ENCODE peak calls at places on chromosomes 11 and 22, in eight cellular contexts. J, I, F, E, P, B, L and G are unnamed samples.

GRCh38 chr11:104916442-104916841 is 18.2 kb upstream of the CASP12 start:
- DNase-seq in L (no peak), B (no peak), J (peak), E (peak), F (no peak), I (no peak), P (no peak), G (no peak)

GRCh38 chr11:27864046-27865025 is 164.1 kb upstream of the BDNF start:
- DNase-seq in B (no peak), E (peak), P (no peak), F (no peak), I (no peak), J (no peak), L (no peak), G (no peak)

GRCh38 chr11:66768088-66768521 is 39.1 kb upstream of the SPTBN2 start:
- DNase-seq in J (no peak), I (no peak), F (no peak), P (no peak), E (peak), L (no peak), B (no peak), G (no peak)

GRCh38 chr11:132746305-132746704 is 786.0 kb downstream of the OPCML start:
- DNase-seq in L (no peak), I (no peak), P (no peak), J (no peak), E (no peak), B (no peak), F (no peak), G (no peak)

GRCh38 chr11:47181271-47181670 is 4.6 kb upstream of the ARFGAP2 start:
- DNase-seq in E (no peak), L (no peak), P (no peak), F (no peak), B (no peak), I (no peak), J (no peak), G (no peak)

GRCh38 chr22:19995611-19996339 is 20.8 kb downstream of the ARVCF start:
- DNase-seq in P (peak), B (no peak), I (no peak), L (no peak), F (no peak), J (peak), E (peak), G (no peak)

GRCh38 chr11:68118753-68119448 is 2.3 kb downstream of the CHKA start:
- DNase-seq in E (no peak), I (no peak), J (peak), P (no peak), B (peak), L (no peak), F (no peak), G (no peak)

GRCh38 chr11:2294340-2295290 is 7.1 kb downstream of the C11orf21 start:
- DNase-seq in I (no peak), L (no peak), P (no peak), J (no peak), F (no peak), B (no peak), E (no peak), G (no peak)

GRCh38 chr11:15816996-15817395 is 539.4 kb downstream of the SOX6 start:
- DNase-seq in P (no peak), B (no peak), J (no peak), F (no peak), L (no peak), I (no peak), E (peak), G (no peak)

DNA sequence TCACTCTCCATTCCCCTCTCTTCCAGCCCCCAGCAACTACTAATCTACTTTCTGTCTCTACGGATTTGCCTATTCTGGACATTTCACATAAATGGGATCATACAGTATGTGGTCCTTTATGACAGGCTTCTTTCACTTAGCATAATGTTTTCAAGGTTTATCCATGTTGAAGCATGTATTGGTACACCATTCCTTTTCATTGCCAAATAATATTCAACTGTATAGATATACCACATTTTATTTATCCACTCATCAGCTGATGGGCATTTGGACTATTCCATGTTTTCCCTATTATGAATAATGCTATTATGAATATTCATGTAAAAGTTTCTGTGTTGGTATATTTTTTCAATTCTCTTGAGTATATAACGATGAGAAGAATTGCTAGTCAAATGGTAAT is 54.5 kb downstream of the MRTFA start:
- DNase-seq in J (no peak), I (no peak), B (no peak), P (no peak), L (no peak), E (no peak), F (no peak), G (no peak)
- H3K4me3 ChIP-seq in J (no peak), I (no peak), B (no peak), P (no peak), L (no peak), E (no peak), F (no peak), G (no peak)

DNA sequence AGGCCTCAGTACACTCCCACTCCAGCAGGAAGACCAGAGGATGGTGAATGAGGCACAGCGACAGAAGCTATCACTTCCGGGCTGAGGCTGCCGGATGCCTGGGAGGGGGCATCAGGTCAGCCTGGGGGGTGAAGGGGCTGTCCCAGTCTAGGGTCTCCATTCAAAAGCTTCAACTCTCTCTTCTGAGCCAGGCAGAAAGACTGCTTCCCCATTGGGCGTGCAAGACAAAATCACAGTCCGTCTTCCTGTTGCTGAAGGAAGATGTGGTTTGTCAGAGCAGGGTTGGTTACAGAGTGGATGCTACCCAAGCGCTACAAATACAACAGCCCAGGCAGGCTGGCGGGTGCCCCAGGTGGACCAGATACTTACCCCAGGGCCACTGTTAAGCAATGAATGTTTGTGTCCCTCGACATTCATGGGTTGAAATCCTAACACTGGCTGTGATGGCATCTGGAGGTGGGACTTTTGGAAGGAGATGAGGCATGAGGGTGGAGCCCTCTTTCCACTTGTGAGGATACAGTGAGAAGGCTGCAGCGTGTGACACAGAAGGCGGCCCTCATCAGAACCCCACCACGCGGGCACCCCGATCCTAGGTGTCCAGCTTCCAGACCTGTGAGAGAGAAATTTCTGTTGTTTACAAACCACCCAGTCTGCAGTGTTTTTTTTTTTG is 12.0 kb downstream of the UPK3A start:
- DNase-seq in E (no peak), P (no peak), I (no peak), J (no peak), F (peak), B (no peak), L (no peak), G (no peak)
- H3K27ac ChIP-seq in E (no peak), P (no peak), I (no peak), J (no peak), F (peak), B (no peak), L (no peak), G (no peak)

DNA sequence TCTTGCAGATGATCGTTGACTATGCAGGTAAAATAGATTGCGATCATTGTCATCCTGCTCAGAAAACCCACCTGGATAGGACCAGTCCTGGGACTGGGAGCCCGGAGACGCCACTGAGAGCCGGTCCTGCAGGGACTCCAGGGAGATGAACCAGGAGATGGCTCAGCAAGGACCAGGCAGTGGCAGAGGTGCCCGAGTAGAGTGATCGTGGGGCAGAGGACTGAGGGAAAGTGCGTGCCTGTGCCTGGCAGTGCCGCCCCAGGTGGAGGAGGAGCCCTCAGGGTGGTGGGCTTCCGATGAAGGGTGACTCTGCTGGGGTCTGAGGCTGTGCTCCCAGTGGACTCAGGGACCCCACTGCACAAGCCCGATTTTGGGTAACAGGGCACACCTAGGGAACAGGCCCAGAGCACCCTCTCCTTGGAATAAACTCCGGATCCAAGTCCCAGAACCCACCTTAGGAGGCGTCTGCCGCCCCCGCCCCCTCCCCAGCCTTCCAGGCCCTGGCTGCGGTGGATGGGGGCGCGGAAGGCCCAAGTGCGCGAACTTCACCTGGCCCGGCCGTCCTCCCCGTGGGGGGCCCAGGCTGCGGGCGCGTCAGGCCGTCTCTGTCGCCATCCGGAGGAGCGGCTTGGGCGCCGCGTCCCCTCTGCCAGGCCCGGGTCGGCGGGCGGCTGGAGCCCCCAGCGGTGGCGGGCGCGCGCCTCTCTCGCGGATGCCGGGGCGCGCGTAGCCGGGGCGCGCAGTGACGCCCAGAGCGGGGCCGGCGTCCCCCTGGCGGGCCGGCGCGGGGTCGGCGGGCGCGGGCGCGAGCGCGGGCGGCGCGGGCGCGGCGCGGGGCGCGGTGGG is 1338.8 kb downstream of the BRD1 start:
- DNase-seq in J (no peak), L (peak), P (no peak), E (no peak), I (peak), B (peak), F (no peak), G (no peak)
- H3K4me3 ChIP-seq in J (no peak), L (no peak), P (no peak), E (no peak), I (no peak), B (peak), F (no peak), G (no peak)

GRCh38 chr22:27212081-27212480 is 554.7 kb downstream of the MIAT start:
- DNase-seq in B (no peak), E (no peak), I (no peak), J (no peak), F (no peak), L (no peak), P (no peak), G (no peak)
- H3K27ac ChIP-seq in B (no peak), E (no peak), I (no peak), J (peak), F (no peak), L (peak), P (peak), G (peak)

GRCh38 chr11:12430912-12431311 is 53.5 kb downstream of the PARVA start:
- DNase-seq in P (peak), F (no peak), L (no peak), I (no peak), B (no peak), E (peak), J (peak), G (peak)
- H3K4me3 ChIP-seq in P (peak), F (no peak), L (no peak), I (no peak), B (no peak), E (no peak), J (no peak), G (no peak)

GRCh38 chr22:37635157-37635556 is 4.3 kb upstream of the SH3BP1 start:
- DNase-seq in F (no peak), E (no peak), L (no peak), J (no peak), P (no peak), B (no peak), I (no peak), G (no peak)
- H3K27ac ChIP-seq in F (peak), E (no peak), L (peak), J (no peak), P (no peak), B (no peak), I (no peak), G (peak)

GRCh38 chr11:106399075-106399500 is 321.6 kb downstream of the AASDHPPT start:
- DNase-seq in J (no peak), F (no peak), E (peak), P (no peak), B (no peak), I (no peak), L (peak), G (peak)
- H3K4me3 ChIP-seq in J (no peak), F (no peak), E (no peak), P (no peak), B (no peak), I (no peak), L (no peak), G (no peak)

DNA sequence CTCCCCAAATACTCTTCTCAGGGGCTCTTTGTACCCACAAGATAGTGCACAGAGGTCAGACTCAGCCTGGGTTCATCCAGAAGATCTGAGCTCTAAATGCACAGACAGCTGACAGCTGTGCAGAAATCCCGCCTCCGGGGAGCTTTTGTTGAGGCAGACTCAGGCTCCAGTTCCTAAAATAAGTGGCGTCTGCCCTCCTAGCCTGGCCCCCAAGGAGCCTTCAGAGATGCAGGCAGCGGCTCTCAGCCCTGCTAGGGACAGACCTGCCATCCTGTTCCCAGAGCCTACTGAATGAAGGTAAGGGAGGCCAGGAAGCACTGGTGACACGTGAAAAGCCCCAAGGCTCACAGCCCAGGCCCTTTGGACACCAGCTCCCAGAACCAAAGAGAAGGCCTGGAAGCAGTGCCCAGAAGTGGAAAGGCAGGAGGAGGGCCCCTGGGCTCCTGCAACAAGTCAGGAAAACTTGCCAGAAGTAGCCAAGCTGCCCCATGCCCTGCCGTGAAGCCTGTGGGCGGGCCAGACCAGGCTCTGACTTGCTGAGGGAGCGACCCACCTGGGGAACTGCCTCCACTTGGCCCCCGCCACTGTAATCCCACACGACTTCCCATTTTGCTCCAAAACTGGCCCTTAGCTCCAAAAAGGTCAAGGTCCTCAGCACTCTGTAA is 51.1 kb upstream of the ARFGAP3 start:
- DNase-seq in I (no peak), P (no peak), L (no peak), F (no peak), E (no peak), J (no peak), B (no peak), G (no peak)
- H3K27ac ChIP-seq in I (no peak), P (peak), L (no peak), F (no peak), E (no peak), J (no peak), B (peak), G (peak)

GRCh38 chr22:42632096-42632495 is 8.3 kb downstream of the ATP5MGL start:
- DNase-seq in I (no peak), E (no peak), J (no peak), F (no peak), L (peak), B (no peak), P (no peak), G (no peak)
- H3K4me3 ChIP-seq in I (no peak), E (no peak), J (no peak), F (no peak), L (no peak), B (no peak), P (no peak), G (no peak)

GRCh38 chr11:64097468-64098317 is 62.0 kb downstream of the FLRT1 start:
- DNase-seq in J (no peak), P (no peak), E (no peak), B (no peak), L (peak), F (no peak), I (no peak), G (no peak)

GRCh38 chr11:64096835-64097234 is 61.1 kb downstream of the FLRT1 start:
- DNase-seq in P (no peak), B (no peak), F (no peak), E (no peak), I (no peak), L (no peak), J (no peak), G (no peak)

GRCh38 chr11:64099436-64099835 is 63.7 kb downstream of the FLRT1 start:
- DNase-seq in L (no peak), F (no peak), E (no peak), P (no peak), J (no peak), I (no peak), B (no peak), G (no peak)

GRCh38 chr11:64100345-64100744 is 64.6 kb downstream of the FLRT1 start:
- DNase-seq in J (no peak), E (no peak), B (no peak), F (no peak), P (no peak), L (no peak), I (peak), G (no peak)

DNA sequence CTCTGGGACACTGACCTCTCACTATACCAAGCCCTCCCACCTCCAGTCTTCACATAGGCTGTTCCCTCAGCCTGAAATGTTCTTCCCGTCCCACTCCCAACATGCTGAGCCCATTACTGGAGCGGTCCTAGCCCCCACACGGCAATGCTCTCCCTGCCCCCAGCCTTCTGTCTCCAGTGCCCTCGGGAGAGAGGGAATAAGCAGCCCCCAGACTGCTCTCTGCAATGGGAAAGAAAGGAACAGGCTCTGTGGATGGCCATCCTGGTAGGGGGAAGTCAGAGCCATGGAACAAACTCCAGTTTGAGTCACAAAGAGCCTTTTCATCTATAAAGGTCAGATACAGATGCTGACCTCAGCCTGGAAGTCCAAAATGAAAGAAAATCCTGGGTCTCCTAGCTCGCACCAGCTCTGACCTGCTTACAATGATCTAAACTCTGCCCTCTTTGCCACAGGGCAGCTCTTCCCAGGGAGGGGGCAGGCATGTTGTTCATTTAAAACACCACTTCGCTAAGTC is 62.6 kb downstream of the FLRT1 start:
- DNase-seq in B (no peak), P (no peak), L (no peak), F (no peak), J (no peak), E (no peak), I (no peak), G (no peak)
- H3K27ac ChIP-seq in B (no peak), P (no peak), L (peak), F (no peak), J (no peak), E (no peak), I (no peak), G (no peak)